ENCODE peak calls at places on chromosome 1, in ten cellular contexts. A is upper lobe of right lung, W is A549, R is endodermal cell, B is psoas muscle, K is HAP-1, I is AG04450, E is spleen, N is lower lobe of right lung, V is Karpas-422. J is an unnamed sample.

GRCh38 chr1:63327417-63328139 is 5.2 kb downstream of the FOXD3 start:
- DNase-seq in A (peak; percentile 82), W (peak; percentile 72), R (peak; percentile 97), B (peak; percentile 69), K (peak; percentile 90), I (peak; percentile 15), E (peak; percentile 82), N (peak; percentile 72), V (peak; percentile 83), J (peak; percentile 82)

GRCh38 chr1:245679796-245680195 is 525.0 kb downstream of the KIF26B start:
- DNase-seq in A (no peak), W (no peak), R (peak; percentile 13), B (no peak), K (no peak), I (no peak), E (peak; percentile 77), N (no peak), V (peak; percentile 89), J (no peak)

GRCh38 chr1:159919236-159919865 is 6.0 kb downstream of the TAGLN2 start:
- DNase-seq in A (peak; percentile 23), W (no peak), R (no peak), B (no peak), K (no peak), I (no peak), E (peak; percentile 55), N (no peak), V (no peak), J (no peak)

GRCh38 chr1:15691434-15692032 is 7.4 kb downstream of the PLEKHM2 start:
- DNase-seq in A (no peak), W (no peak), R (no peak), B (peak; percentile 81), K (no peak), I (no peak), E (no peak), N (no peak), V (no peak), J (peak; percentile 70)

GRCh38 chr1:64956241-64956640 is 10.1 kb downstream of the JAK1 start:
- DNase-seq in A (no peak), W (peak; percentile 31), R (no peak), B (no peak), K (no peak), I (no peak), E (no peak), N (no peak), V (no peak), J (no peak)

GRCh38 chr1:151934048-151934493 is 24.8 kb upstream of the THEM4 start:
- DNase-seq in A (no peak), W (peak; percentile 76), R (peak; percentile 77), B (no peak), K (peak; percentile 66), I (peak; percentile 16), E (no peak), N (no peak), V (peak; percentile 90), J (peak; percentile 88)

GRCh38 chr1:167486090-167486824 is 32.1 kb downstream of the CD247 start:
- DNase-seq in A (no peak), W (no peak), R (no peak), B (no peak), K (no peak), I (no peak), E (no peak), N (no peak), V (no peak), J (no peak)

GRCh38 chr1:183365676-183366075 is 52.5 kb downstream of the NMNAT2 start:
- DNase-seq in A (no peak), W (no peak), R (no peak), B (no peak), K (no peak), I (no peak), E (no peak), N (no peak), V (no peak), J (no peak)

GRCh38 chr1:227942716-227943261 is 4.9 kb downstream of the WNT9A start:
- DNase-seq in A (peak; percentile 57), W (no peak), R (no peak), B (no peak), K (no peak), I (no peak), E (peak; percentile 68), N (no peak), V (no peak), J (no peak)

GRCh38 chr1:227944066-227944930 is 3.4 kb downstream of the WNT9A start:
- DNase-seq in A (peak; percentile 40), W (no peak), R (peak; percentile 35), B (peak; percentile 89), K (no peak), I (no peak), E (peak; percentile 59), N (peak; percentile 43), V (no peak), J (no peak)

GRCh38 chr1:227942021-227942715 is 5.6 kb downstream of the WNT9A start:
- DNase-seq in A (peak; percentile 48), W (no peak), R (peak; percentile 75), B (peak; percentile 59), K (no peak), I (no peak), E (peak; percentile 73), N (no peak), V (no peak), J (peak; percentile 70)

GRCh38 chr1:227941509-227942020 is 6.2 kb downstream of the WNT9A start:
- DNase-seq in A (peak; percentile 59), W (no peak), R (peak; percentile 67), B (peak; percentile 53), K (no peak), I (no peak), E (peak; percentile 73), N (peak; percentile 34), V (no peak), J (peak; percentile 47)

DNA sequence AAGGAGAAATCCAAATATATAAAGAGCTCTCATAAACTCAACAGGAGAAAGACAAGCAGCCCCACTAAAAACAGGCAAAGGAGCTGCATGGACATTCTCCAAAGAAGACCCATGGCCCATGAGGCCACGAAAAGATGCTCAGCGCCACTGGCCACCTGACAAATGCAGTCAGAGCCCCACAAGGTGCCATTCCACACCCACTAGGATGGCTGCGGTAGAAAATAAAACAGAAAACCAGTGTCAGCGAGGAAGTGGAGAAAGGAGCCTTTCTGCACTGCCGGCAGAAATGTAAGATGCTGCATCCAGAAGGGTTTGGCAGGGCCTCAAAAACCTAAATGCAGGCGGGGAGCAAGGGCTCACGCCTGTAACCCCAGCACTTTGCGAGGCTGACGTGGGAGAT is 4.4 kb downstream of the WNT9A start:
- DNase-seq in A (peak; percentile 13), W (no peak), R (no peak), B (no peak), K (no peak), I (no peak), E (peak; percentile 33), N (no peak), V (no peak), J (no peak)
- H3K4me3 ChIP-seq in A (no peak overlapping the region), W (no peak overlapping the region), R (no peak overlapping the region), B (peak overlapping the region; percentile 80), K (no peak overlapping the region), I (no peak overlapping the region), E (no peak overlapping the region), N (no peak overlapping the region), V (no peak overlapping the region), J (no peak overlapping the region)

GRCh38 chr1:179719272-179719671 is 23.8 kb upstream of the FAM163A start:
- DNase-seq in A (no peak), W (no peak), R (no peak), B (no peak), K (no peak), I (no peak), E (no peak), N (no peak), V (no peak), J (no peak)
- H3K9me3 ChIP-seq in A (peaks cover 19% of the 10 kb centered on the region), W (peaks cover 44% of the 10 kb centered on the region), R (peaks cover 38% of the 10 kb centered on the region), B (peaks cover 44% of the 10 kb centered on the region), K (peaks cover 3% of the 10 kb centered on the region), I (no peaks in the 10 kb centered on the region), E (peaks cover 73% of the 10 kb centered on the region), N (peaks cover 31% of the 10 kb centered on the region), V (peaks cover 46% of the 10 kb centered on the region), J (peaks cover 44% of the 10 kb centered on the region)

GRCh38 chr1:118995312-118996016 is 7.3 kb upstream of the TBX15 start:
- DNase-seq in A (no peak), W (no peak), R (no peak), B (no peak), K (no peak), I (no peak), E (no peak), N (no peak), V (peak; percentile 47), J (no peak)

GRCh38 chr1:118998171-118998570 is 10.0 kb upstream of the TBX15 start:
- DNase-seq in A (no peak), W (no peak), R (no peak), B (no peak), K (no peak), I (no peak), E (no peak), N (no peak), V (no peak), J (no peak)

GRCh38 chr1:119000371-119001180 is 12.4 kb upstream of the TBX15 start:
- DNase-seq in A (no peak), W (no peak), R (peak; percentile 67), B (peak; percentile 70), K (no peak), I (no peak), E (peak; percentile 64), N (no peak), V (no peak), J (no peak)

GRCh38 chr1:119001181-119002018 is 13.3 kb upstream of the TBX15 start:
- DNase-seq in A (no peak), W (no peak), R (peak; percentile 67), B (peak; percentile 70), K (no peak), I (no peak), E (peak; percentile 68), N (no peak), V (no peak), J (no peak)

DNA sequence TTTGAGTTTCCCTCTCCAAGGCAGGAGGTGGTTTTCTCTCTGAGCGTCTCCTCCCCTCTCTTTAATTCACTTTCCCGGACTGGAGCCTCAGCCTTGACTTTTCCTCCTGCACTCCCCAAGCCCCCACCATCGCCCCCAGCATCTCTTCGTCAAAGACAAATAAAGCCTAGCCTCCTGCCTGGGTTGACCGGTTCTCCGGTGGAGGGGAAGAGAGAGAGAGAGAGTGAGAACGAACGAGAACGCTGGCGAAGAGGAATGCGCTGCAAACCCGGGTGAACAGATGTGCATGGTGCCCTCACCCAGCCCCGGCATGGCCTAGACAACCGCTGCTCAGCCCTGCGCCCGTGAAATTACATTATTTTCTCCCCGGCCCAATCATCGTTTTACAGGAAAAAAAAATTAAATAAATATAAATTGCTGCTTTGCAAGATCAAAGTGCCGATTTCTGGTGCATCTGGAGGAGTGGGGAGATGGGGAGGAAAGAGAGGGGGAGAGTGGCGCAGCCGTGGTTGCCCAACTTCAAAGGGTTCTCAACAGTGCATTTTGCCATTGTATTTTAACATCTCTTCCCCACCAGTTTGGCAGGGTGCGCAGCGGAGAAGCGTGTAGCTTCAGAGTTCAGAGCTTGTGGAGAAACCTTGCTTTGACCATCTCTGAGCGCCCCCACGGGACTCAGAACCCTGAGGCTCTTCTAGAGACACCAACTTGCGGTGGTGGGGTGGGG is 11.4 kb upstream of the TBX15 start:
- DNase-seq in A (no peak), W (no peak), R (peak; percentile 44), B (no peak), K (no peak), I (no peak), E (peak; percentile 53), N (no peak), V (no peak), J (no peak)
- H3K4me3 ChIP-seq in A (no peak overlapping the region), W (no peak overlapping the region), R (no peak overlapping the region), B (no peak overlapping the region), K (no peak overlapping the region), I (no peak overlapping the region), E (no peak overlapping the region), N (no peak overlapping the region), V (no peak overlapping the region), J (no peak overlapping the region)

DNA sequence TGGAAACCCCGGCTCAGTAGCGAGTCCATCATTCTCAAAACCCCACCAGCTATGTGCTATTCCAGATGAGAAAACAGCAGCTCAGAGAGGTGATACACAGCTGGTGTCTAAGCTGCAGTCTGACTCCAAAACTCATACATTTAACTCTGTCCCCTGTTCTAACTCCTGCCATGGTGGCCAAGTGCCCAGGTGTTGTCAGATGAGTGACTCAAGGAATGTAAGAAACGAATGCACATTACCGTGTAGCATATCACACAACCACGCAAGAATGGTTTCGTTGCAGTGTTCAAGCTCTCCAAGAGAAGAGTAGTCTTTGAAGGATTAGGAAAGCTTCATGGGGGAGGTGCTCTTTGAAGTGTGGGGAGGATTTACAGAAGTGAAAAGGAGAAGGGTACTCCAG is 4.7 kb upstream of the XKR8 start:
- DNase-seq in A (no peak), W (no peak), R (no peak), B (no peak), K (no peak), I (no peak), E (peak; percentile 21), N (no peak), V (no peak), J (no peak)
- H3K9me3 ChIP-seq in A (no peaks in the 10 kb centered on the region), W (no peaks in the 10 kb centered on the region), R (no peaks in the 10 kb centered on the region), B (no peaks in the 10 kb centered on the region), K (no peaks in the 10 kb centered on the region), I (no peaks in the 10 kb centered on the region), E (no peaks in the 10 kb centered on the region), N (no peaks in the 10 kb centered on the region), V (no peaks in the 10 kb centered on the region), J (no peaks in the 10 kb centered on the region)